ENCODE peak calls at places on chromosomes 4 and X, in four cellular contexts. One of them, this sample, is unnamed.

GRCh38 chrX:68829594-68830485 is 1.0 kb downstream of the EFNB1 start:
- DNase-seq in K562: peak
- DNase-seq in HepG2: no peak
- DNase-seq in HCT116: no peak
- DNase-seq in this sample: no peak

GRCh38 chr4:624705-625590 is at the start of gene PDE6B:
- DNase-seq in K562: no peak
- DNase-seq in HepG2: no peak
- DNase-seq in HCT116: no peak
- DNase-seq in this sample: no peak

GRCh38 chr4:102438873-102439614 is 62.1 kb upstream of the NFKB1 start:
- DNase-seq in K562: no peak
- DNase-seq in HepG2: peak
- DNase-seq in HCT116: no peak
- DNase-seq in this sample: peak

GRCh38 chr4:1164956-1165545 is 7.3 kb downstream of the SPON2 start:
- DNase-seq in K562: no peak
- DNase-seq in HepG2: no peak
- DNase-seq in HCT116: no peak
- DNase-seq in this sample: no peak

GRCh38 chr4:103499094-103499493 is 220.7 kb downstream of the TACR3 start:
- DNase-seq in K562: no peak
- DNase-seq in HepG2: no peak
- DNase-seq in HCT116: no peak
- DNase-seq in this sample: no peak

GRCh38 chr4:41022116-41022515 is 192.2 kb downstream of the APBB2 start:
- DNase-seq in K562: no peak
- DNase-seq in HepG2: no peak
- DNase-seq in HCT116: no peak
- DNase-seq in this sample: no peak

GRCh38 chrX:69538321-69538876 is 34.3 kb downstream of the NALF2 start:
- DNase-seq in K562: peak
- DNase-seq in HepG2: peak
- DNase-seq in HCT116: peak
- DNase-seq in this sample: no peak

GRCh38 chr4:2183394-2183793 is 58.5 kb downstream of the HAUS3 start:
- DNase-seq in K562: no peak
- DNase-seq in HepG2: no peak
- DNase-seq in HCT116: no peak
- DNase-seq in this sample: no peak

GRCh38 chr4:7806080-7806630 is 133.5 kb downstream of the AFAP1 start:
- DNase-seq in K562: no peak
- DNase-seq in HepG2: peak
- DNase-seq in HCT116: no peak
- DNase-seq in this sample: no peak

GRCh38 chr4:134117785-134118184 is 83.8 kb downstream of the PABPC4L start:
- DNase-seq in K562: no peak
- DNase-seq in HepG2: no peak
- DNase-seq in HCT116: no peak
- DNase-seq in this sample: no peak

GRCh38 chrX:15056044-15056443 is 182.8 kb downstream of the MOSPD2 start:
- DNase-seq in K562: no peak
- DNase-seq in HepG2: no peak
- DNase-seq in HCT116: no peak
- DNase-seq in this sample: no peak

GRCh38 chr4:38157592-38157991 is 197.4 kb downstream of the PTTG2 start:
- DNase-seq in K562: no peak
- DNase-seq in HepG2: no peak
- DNase-seq in HCT116: no peak
- DNase-seq in this sample: no peak

GRCh38 chr4:57777871-57778270 is 667.7 kb upstream of the IGFBP7 start:
- DNase-seq in K562: no peak
- DNase-seq in HepG2: no peak
- DNase-seq in HCT116: no peak
- DNase-seq in this sample: no peak

GRCh38 chr4:126306152-126306869 is 991.6 kb downstream of the FAT4 start:
- DNase-seq in K562: no peak
- DNase-seq in HepG2: no peak
- DNase-seq in HCT116: no peak
- DNase-seq in this sample: no peak

GRCh38 chr4:123170843-123171242 is 225.8 kb upstream of the SPRY1 start:
- DNase-seq in K562: no peak
- DNase-seq in HepG2: no peak
- DNase-seq in HCT116: no peak
- DNase-seq in this sample: no peak

GRCh38 chrX:101029665-101030064 is 22.2 kb downstream of the TRMT2B start:
- DNase-seq in K562: no peak
- DNase-seq in HepG2: no peak
- DNase-seq in HCT116: no peak
- DNase-seq in this sample: no peak

GRCh38 chr4:12036450-12036849 is 607.8 kb upstream of the HS3ST1 start:
- DNase-seq in K562: no peak
- DNase-seq in HepG2: no peak
- DNase-seq in HCT116: no peak
- DNase-seq in this sample: no peak

GRCh38 chrX:24392709-24393108 is 32.3 kb downstream of the SUPT20HL1 start:
- DNase-seq in K562: no peak
- DNase-seq in HepG2: no peak
- DNase-seq in HCT116: no peak
- DNase-seq in this sample: no peak

GRCh38 chr4:54066718-54067129 is 2.3 kb upstream of the CHIC2 start:
- DNase-seq in K562: peak
- DNase-seq in HepG2: no peak
- DNase-seq in HCT116: no peak
- DNase-seq in this sample: no peak

GRCh38 chr4:160826339-160826679 is 1337.5 kb downstream of the FSTL5 start:
- DNase-seq in K562: no peak
- DNase-seq in HepG2: no peak
- DNase-seq in HCT116: no peak
- DNase-seq in this sample: no peak

GRCh38 chr4:123869517-123870282 is 473.1 kb downstream of the SPRY1 start:
- DNase-seq in K562: no peak
- DNase-seq in HepG2: no peak
- DNase-seq in HCT116: no peak
- DNase-seq in this sample: no peak

GRCh38 chrX:109485470-109486340 is 3.8 kb upstream of the GUCY2F start:
- DNase-seq in K562: peak
- DNase-seq in HepG2: peak
- DNase-seq in HCT116: peak
- DNase-seq in this sample: peak

GRCh38 chrX:23578079-23578478 is 89.2 kb upstream of the PRDX4 start:
- DNase-seq in K562: no peak
- DNase-seq in HepG2: no peak
- DNase-seq in HCT116: no peak
- DNase-seq in this sample: no peak

GRCh38 chrX:19791562-19791961 is 95.8 kb downstream of the SH3KBP1 start:
- DNase-seq in K562: no peak
- DNase-seq in HepG2: no peak
- DNase-seq in HCT116: no peak
- DNase-seq in this sample: no peak

GRCh38 chr4:38621004-38621684 is 42.9 kb upstream of the KLF3 start:
- DNase-seq in K562: peak
- DNase-seq in HepG2: peak
- DNase-seq in HCT116: peak
- DNase-seq in this sample: peak

GRCh38 chr4:120874792-120875774 is 47.4 kb downstream of the PRDM5 start:
- DNase-seq in K562: no peak
- DNase-seq in HepG2: no peak
- DNase-seq in HCT116: no peak
- DNase-seq in this sample: no peak

GRCh38 chrX:12002876-12003275 is 135.4 kb upstream of the FRMPD4 start:
- DNase-seq in K562: no peak
- DNase-seq in HepG2: no peak
- DNase-seq in HCT116: no peak
- DNase-seq in this sample: no peak

GRCh38 chr4:118587946-118588345 is 97.2 kb upstream of the METTL14 start:
- DNase-seq in K562: no peak
- DNase-seq in HepG2: no peak
- DNase-seq in HCT116: no peak
- DNase-seq in this sample: no peak

GRCh38 chrX:46690818-46691217 is 68.1 kb downstream of the SLC9A7 start:
- DNase-seq in K562: no peak
- DNase-seq in HepG2: no peak
- DNase-seq in HCT116: no peak
- DNase-seq in this sample: no peak

GRCh38 chrX:138485767-138486166 is 225.8 kb downstream of the FGF13 start:
- DNase-seq in K562: no peak
- DNase-seq in HepG2: no peak
- DNase-seq in HCT116: no peak
- DNase-seq in this sample: no peak

GRCh38 chr4:14994242-14994641 is 8.0 kb upstream of the CPEB2 start:
- DNase-seq in K562: peak
- DNase-seq in HepG2: no peak
- DNase-seq in HCT116: no peak
- DNase-seq in this sample: no peak

GRCh38 chr4:169014581-169014980 is 4.5 kb upstream of the CBR4 start:
- DNase-seq in K562: no peak
- DNase-seq in HepG2: no peak
- DNase-seq in HCT116: no peak
- DNase-seq in this sample: no peak

GRCh38 chrX:68183612-68184214 is 249.6 kb downstream of the OPHN1 start:
- DNase-seq in K562: peak
- DNase-seq in HepG2: peak
- DNase-seq in HCT116: no peak
- DNase-seq in this sample: no peak

GRCh38 chr4:24559032-24559821 is 25.1 kb downstream of the DHX15 start:
- DNase-seq in K562: no peak
- DNase-seq in HepG2: no peak
- DNase-seq in HCT116: no peak
- DNase-seq in this sample: no peak

GRCh38 chr4:72112514-72113156 is 80.8 kb downstream of the NPFFR2 start:
- DNase-seq in K562: peak
- DNase-seq in HepG2: peak
- DNase-seq in HCT116: peak
- DNase-seq in this sample: peak

GRCh38 chrX:75655627-75656026 is 129.4 kb downstream of the MAGEE2 start:
- DNase-seq in K562: no peak
- DNase-seq in HepG2: no peak
- DNase-seq in HCT116: no peak
- DNase-seq in this sample: no peak
- TF ChIP-seq TCF7L2 in K562: no peak
- TF ChIP-seq TCF7L2 in HepG2: no peak
- TF ChIP-seq TCF7L2 in HCT116: no peak
- TF ChIP-seq TCF7L2 in this sample: no peak

GRCh38 chrX:39476596-39476995 is 621.2 kb downstream of the BCOR start:
- DNase-seq in K562: peak
- DNase-seq in HepG2: no peak
- DNase-seq in HCT116: no peak
- DNase-seq in this sample: no peak

GRCh38 chrX:39475372-39475771 is 622.4 kb downstream of the BCOR start:
- DNase-seq in K562: peak
- DNase-seq in HepG2: no peak
- DNase-seq in HCT116: no peak
- DNase-seq in this sample: no peak

GRCh38 chrX:39477031-39477430 is 620.7 kb downstream of the BCOR start:
- DNase-seq in K562: no peak
- DNase-seq in HepG2: no peak
- DNase-seq in HCT116: no peak
- DNase-seq in this sample: no peak

GRCh38 chrX:39479856-39480255 is 617.9 kb downstream of the BCOR start:
- DNase-seq in K562: no peak
- DNase-seq in HepG2: no peak
- DNase-seq in HCT116: no peak
- DNase-seq in this sample: no peak

GRCh38 chrX:39477438-39478120 is 620.2 kb downstream of the BCOR start:
- DNase-seq in K562: peak
- DNase-seq in HepG2: no peak
- DNase-seq in HCT116: no peak
- DNase-seq in this sample: no peak
- TF ChIP-seq CTCF in K562: peak
- TF ChIP-seq CTCF in HepG2: peak
- TF ChIP-seq CTCF in HCT116: peak
- TF ChIP-seq CTCF in this sample: peak

GRCh38 chrX:104187931-104188330 is 21.7 kb downstream of the FAM199X start:
- DNase-seq in K562: no peak
- DNase-seq in HepG2: no peak
- DNase-seq in HCT116: no peak
- DNase-seq in this sample: no peak

GRCh38 chrX:104183685-104184084 is 17.4 kb downstream of the FAM199X start:
- DNase-seq in K562: no peak
- DNase-seq in HepG2: no peak
- DNase-seq in HCT116: no peak
- DNase-seq in this sample: no peak
- TF ChIP-seq TCF7L2 in K562: no peak
- TF ChIP-seq TCF7L2 in HepG2: no peak
- TF ChIP-seq TCF7L2 in HCT116: no peak
- TF ChIP-seq TCF7L2 in this sample: no peak

GRCh38 chr4:26108024-26108423 is 194.0 kb downstream of the SMIM20 start:
- DNase-seq in K562: no peak
- DNase-seq in HepG2: no peak
- DNase-seq in HCT116: no peak
- DNase-seq in this sample: no peak
- TF ChIP-seq CTCF in K562: peak
- TF ChIP-seq CTCF in HepG2: no peak
- TF ChIP-seq CTCF in HCT116: peak
- TF ChIP-seq CTCF in this sample: no peak

DNA sequence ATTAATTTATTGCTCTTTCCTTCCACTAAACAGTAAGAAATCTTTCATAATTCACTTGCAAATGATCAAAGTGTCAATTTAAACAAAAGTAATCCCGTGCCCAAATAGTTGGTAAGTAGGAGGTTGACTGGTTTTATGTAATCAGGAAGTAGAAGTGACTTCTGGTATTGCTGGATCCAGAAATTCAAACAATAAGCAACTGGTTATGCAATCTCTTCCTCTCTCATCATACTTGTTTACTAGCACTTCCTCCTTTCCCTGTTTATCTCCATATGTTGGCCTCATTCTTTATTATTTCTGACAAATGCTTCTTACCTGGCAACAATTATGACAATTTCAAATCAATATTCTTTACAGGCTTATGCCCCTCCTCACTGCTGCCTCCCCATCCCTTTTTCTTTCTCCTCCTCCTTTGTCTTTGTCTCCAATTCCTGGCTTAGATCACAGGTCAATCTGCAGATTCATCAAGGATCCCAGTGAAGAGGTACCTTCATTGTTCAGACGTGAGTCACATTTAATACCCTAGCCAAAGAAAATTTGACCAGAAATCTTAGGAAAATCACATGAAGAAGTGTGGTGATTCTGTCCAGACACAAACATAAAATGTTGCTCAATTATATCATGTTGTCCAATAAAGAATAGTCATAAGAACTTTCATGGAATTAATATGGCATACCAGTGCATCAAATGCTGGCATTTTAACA is 323.2 kb upstream of the PCDH7 start:
- DNase-seq in K562: no peak
- DNase-seq in HepG2: no peak
- DNase-seq in HCT116: no peak
- DNase-seq in this sample: no peak
- TF ChIP-seq TCF7L2 in K562: no peak
- TF ChIP-seq TCF7L2 in HepG2: no peak
- TF ChIP-seq TCF7L2 in HCT116: no peak
- TF ChIP-seq TCF7L2 in this sample: no peak

GRCh38 chrX:31266172-31267076 is 194.6 kb upstream of the FTHL17 start:
- DNase-seq in K562: peak
- DNase-seq in HepG2: peak
- DNase-seq in HCT116: no peak
- DNase-seq in this sample: no peak
- TF ChIP-seq CTCF in K562: no peak
- TF ChIP-seq CTCF in HepG2: no peak
- TF ChIP-seq CTCF in HCT116: no peak
- TF ChIP-seq CTCF in this sample: no peak